ENCODE peak calls at places on chromosome 4, in six cellular contexts. P is AG08396; Y is NCI-H2029; Q is CD8-positive, alpha-beta T cell; I is activated CD4-positive, alpha-beta T cell treated with anti-CD3 and anti-CD28 coated beads, Interleukin-2, amount 50 U/mL, for 4 hours; X is neural progenitor cell. W is an unnamed sample.

GRCh38 chr4:3522326-3522640 is 9.9 kb downstream of the LRPAP1 start:
- DNase-seq in P (no peak), Y (no peak), Q (no peak), I (no peak), X (no peak), W (no peak)

GRCh38 chr4:108881190-108881589 is 118.3 kb upstream of the ETNPPL start:
- DNase-seq in P (no peak), Y (no peak), Q (no peak), I (no peak), X (peak; percentile 28), W (no peak)

GRCh38 chr4:123256901-123257300 is 139.7 kb upstream of the SPRY1 start:
- DNase-seq in P (no peak), Y (no peak), Q (no peak), I (no peak), X (no peak), W (no peak)

GRCh38 chr4:53221832-53222480 is 143.9 kb downstream of the SCFD2 start:
- DNase-seq in P (no peak), Y (no peak), Q (no peak), I (no peak), X (no peak), W (no peak)

GRCh38 chr4:145930592-145930991 is 8.0 kb downstream of the ZNF827 start:
- DNase-seq in P (no peak), Y (no peak), Q (no peak), I (no peak), X (no peak), W (no peak)

GRCh38 chr4:96767815-96768480 is 928.1 kb downstream of the PDHA2 start:
- DNase-seq in P (no peak), Y (no peak), Q (no peak), I (no peak), X (no peak), W (no peak)

GRCh38 chr4:79132826-79133225 is 193.0 kb downstream of the NAA11 start:
- DNase-seq in P (no peak), Y (no peak), Q (no peak), I (no peak), X (no peak), W (no peak)

GRCh38 chr4:68348577-68348976 is 1.3 kb downstream of the YTHDC1 start:
- DNase-seq in P (no peak), Y (no peak), Q (no peak), I (no peak), X (peak; percentile 19), W (no peak)

GRCh38 chr4:90187148-90187884 is 60.1 kb downstream of the CCSER1 start:
- DNase-seq in P (no peak), Y (peak; percentile 74), Q (no peak), I (no peak), X (no peak), W (no peak)

GRCh38 chr4:74623041-74623440 is 171.3 kb downstream of the BTC start:
- DNase-seq in P (no peak), Y (peak; percentile 12), Q (no peak), I (no peak), X (peak; percentile 45), W (peak; percentile 29)

GRCh38 chr4:7241587-7242125 is 49.3 kb downstream of the SORCS2 start:
- DNase-seq in P (no peak), Y (no peak), Q (no peak), I (no peak), X (no peak), W (no peak)

GRCh38 chr4:126850286-126850685 is 782.5 kb upstream of the INTU start:
- DNase-seq in P (peak; percentile 79), Y (no peak), Q (no peak), I (no peak), X (no peak), W (no peak)

GRCh38 chr4:157220026-157220881 is at the start of gene GRIA2:
- DNase-seq in P (peak; percentile 68), Y (peak; percentile 29), Q (no peak), I (no peak), X (peak; percentile 93), W (peak; percentile 80)

GRCh38 chr4:149605601-149606378 is 209.9 kb downstream of the IQCM start:
- DNase-seq in P (no peak), Y (no peak), Q (no peak), I (no peak), X (no peak), W (no peak)

GRCh38 chr4:88119951-88120350 is 38.5 kb downstream of the ABCG2 start:
- DNase-seq in P (no peak), Y (no peak), Q (no peak), I (no peak), X (no peak), W (no peak)

GRCh38 chr4:165312506-165312905 is 15.0 kb upstream of the MSMO1 start:
- DNase-seq in P (peak; percentile 14), Y (no peak), Q (no peak), I (no peak), X (no peak), W (no peak)

W was measured in WERI-Rb-1.